ENCODE peak calls at places on chromosomes 7 and 10, in nine cellular contexts. Y is lower lobe of right lung; M is stimulated activated CD8-positive, alpha-beta memory T cell treated with anti-CD3 and anti-CD28 coated beads, Interleukin-7, amount 100 ng/mL, for 48 hours; S is iris pigment epithelial cell; Q is T-helper 1 cell; C is NCI-H1092 treated with DMSO at 0.1 percent for 48 hours; A is hepatocyte; J is CD4-positive, alpha-beta T cell; H is activated naive CD8-positive, alpha-beta T cell treated with anti-CD3 and anti-CD28 coated beads, Interleukin-2, amount 10 ng/mL, durations not matched to agents 7 days and 5 days. X is an unnamed sample.

GRCh38 chr7:17633099-17633498 is 307.2 kb downstream of the SNX13 start:
- DNase-seq in Y (no peak), M (no peak), S (peak), Q (no peak), C (no peak), A (peak), J (no peak), H (no peak), X (peak)

GRCh38 chr10:78287618-78288017 is 254.0 kb downstream of the RPS24 start:
- DNase-seq in Y (no peak), M (no peak), S (no peak), Q (no peak), C (no peak), A (no peak), J (no peak), H (no peak), X (no peak)

GRCh38 chr10:76973515-76974289 is 663.9 kb downstream of the KCNMA1 start:
- DNase-seq in Y (no peak), M (no peak), S (no peak), Q (no peak), C (no peak), A (peak), J (no peak), H (no peak), X (peak)

GRCh38 chr7:23191022-23191421 is 9.2 kb downstream of the NUP42 start:
- DNase-seq in Y (no peak), M (no peak), S (no peak), Q (no peak), C (peak), A (peak), J (no peak), H (no peak), X (no peak)

GRCh38 chr10:132114953-132115520 is 49.3 kb downstream of the JAKMIP3 start:
- DNase-seq in Y (peak), M (no peak), S (no peak), Q (no peak), C (no peak), A (no peak), J (no peak), H (peak), X (no peak)

GRCh38 chr7:86598311-86598710 is 45.4 kb upstream of the GRM3 start:
- DNase-seq in Y (no peak), M (no peak), S (no peak), Q (no peak), C (peak), A (peak), J (no peak), H (no peak), X (peak)

GRCh38 chr7:131745645-131746248 is 189.3 kb upstream of the PODXL start:
- DNase-seq in Y (no peak), M (no peak), S (peak), Q (no peak), C (no peak), A (peak), J (no peak), H (peak), X (peak)

GRCh38 chr7:23960361-23960760 is 250.3 kb downstream of the STK31 start:
- DNase-seq in Y (no peak), M (no peak), S (no peak), Q (no peak), C (no peak), A (no peak), J (no peak), H (no peak), X (no peak)

GRCh38 chr7:127782075-127782474 is 130.1 kb downstream of the SND1 start:
- DNase-seq in Y (no peak), M (no peak), S (no peak), Q (no peak), C (no peak), A (no peak), J (no peak), H (no peak), X (no peak)

GRCh38 chr7:94654764-94655561 is 970 bp downstream of the SGCE start:
- DNase-seq in Y (no peak), M (no peak), S (peak), Q (no peak), C (peak), A (peak), J (no peak), H (no peak), X (peak)

GRCh38 chr7:158740657-158741293 is 36.2 kb upstream of the NCAPG2 start:
- DNase-seq in Y (no peak), M (no peak), S (peak), Q (no peak), C (no peak), A (peak), J (no peak), H (no peak), X (peak)

GRCh38 chr7:70072220-70072619 is 473.9 kb downstream of the AUTS2 start:
- DNase-seq in Y (no peak), M (no peak), S (peak), Q (no peak), C (peak), A (peak), J (no peak), H (no peak), X (no peak)

GRCh38 chr7:92781117-92781720 is 55.2 kb downstream of the CDK6 start:
- DNase-seq in Y (no peak), M (no peak), S (no peak), Q (no peak), C (no peak), A (no peak), J (no peak), H (no peak), X (no peak)

GRCh38 chr7:16268821-16269768 is 152.2 kb downstream of the CRPPA start:
- DNase-seq in Y (no peak), M (no peak), S (peak), Q (no peak), C (no peak), A (peak), J (no peak), H (no peak), X (peak)

GRCh38 chr10:35579726-35580420 is 25.3 kb upstream of the GJD4 start:
- DNase-seq in Y (no peak), M (no peak), S (no peak), Q (no peak), C (no peak), A (no peak), J (no peak), H (no peak), X (no peak)

GRCh38 chr7:87312215-87312865 is 33.1 kb upstream of the CROT start:
- DNase-seq in Y (no peak), M (peak), S (peak), Q (peak), C (peak), A (peak), J (peak), H (peak), X (peak)

GRCh38 chr7:125480762-125481161 is 551.1 kb upstream of the POT1 start:
- DNase-seq in Y (no peak), M (no peak), S (no peak), Q (no peak), C (no peak), A (no peak), J (no peak), H (no peak), X (no peak)